ENCODE peak calls at places on chromosomes 5 and 9, in five cellular contexts. U is thyroid gland, C is HCT116, I is OCI-LY7, R is sigmoid colon. O is an unnamed sample.

GRCh38 chr5:926416-927171 is 33.9 kb downstream of the TRIP13 start:
- DNase-seq in U (peak; percentile 38), C (no peak), I (no peak), R (peak; percentile 71), O (no peak)

GRCh38 chr9:89777544-89777943 is 172.7 kb downstream of the GADD45G start:
- DNase-seq in U (no peak), C (no peak), I (no peak), R (no peak), O (no peak)

GRCh38 chr5:174418809-174419522 is 305.4 kb upstream of the MSX2 start:
- DNase-seq in U (peak; percentile 5), C (peak; percentile 15), I (no peak), R (no peak), O (no peak)

GRCh38 chr9:90907056-90907445 is 105.4 kb downstream of the SYK start:
- DNase-seq in U (no peak), C (no peak), I (no peak), R (no peak), O (no peak)

GRCh38 chr9:35108946-35109575 is 6.1 kb upstream of the STOML2 start:
- DNase-seq in U (no peak), C (no peak), I (no peak), R (no peak), O (no peak)

GRCh38 chr5:125043781-125044391 is 297.4 kb upstream of the ZNF608 start:
- DNase-seq in U (peak; percentile 97), C (peak; percentile 6), I (no peak), R (no peak), O (no peak)

GRCh38 chr5:120806132-120806531 is 342.0 kb downstream of the PRR16 start:
- DNase-seq in U (no peak), C (no peak), I (no peak), R (no peak), O (no peak)

GRCh38 chr9:70013598-70014196 is 30.0 kb upstream of the MAMDC2 start:
- DNase-seq in U (no peak), C (no peak), I (no peak), R (peak; percentile 82), O (no peak)

GRCh38 chr9:16133556-16134227 is 580.8 kb downstream of the CCDC171 start:
- DNase-seq in U (peak; percentile 48), C (peak; percentile 70), I (peak; percentile 39), R (no peak), O (peak; percentile 43)

GRCh38 chr5:15500326-15500958 is 462 bp downstream of the FBXL7 start:
- DNase-seq in U (peak; percentile 8), C (no peak), I (no peak), R (peak; percentile 81), O (no peak)

GRCh38 chr9:136054798-136055714 is 40.0 kb downstream of the NACC2 start:
- DNase-seq in U (no peak), C (no peak), I (no peak), R (peak; percentile 61), O (no peak)

DNA sequence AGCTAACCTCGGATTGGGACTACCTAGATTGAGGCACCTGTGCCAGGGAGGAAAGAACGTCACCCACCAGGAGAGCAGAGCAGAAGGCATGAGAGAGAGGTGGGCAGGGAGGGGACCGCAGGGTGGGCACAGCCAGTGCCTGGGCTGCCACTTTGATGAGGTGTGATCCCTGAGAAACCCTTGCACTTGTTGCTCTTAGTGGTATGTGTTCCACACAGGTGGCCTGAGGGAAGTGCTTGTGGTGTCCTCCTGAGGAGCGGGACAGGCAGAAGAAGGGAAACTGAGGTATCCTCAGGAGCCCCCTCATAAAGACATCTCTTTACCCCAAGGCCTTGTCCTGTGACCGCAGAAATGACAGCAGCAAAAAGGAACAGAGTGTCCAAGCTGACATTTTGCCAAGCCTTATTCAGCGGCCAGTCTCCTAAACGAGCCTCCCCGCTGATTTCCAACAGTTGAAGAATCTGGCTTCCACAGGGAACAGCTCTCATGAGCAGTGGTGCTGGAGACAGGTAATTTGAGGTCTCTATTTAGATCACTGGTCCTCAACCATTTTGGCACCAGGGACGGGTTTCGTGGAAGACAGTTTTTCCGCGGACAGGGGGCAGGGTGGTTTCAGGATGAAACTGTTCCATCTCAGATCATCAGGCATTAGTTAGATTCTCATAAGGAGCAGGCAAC is 82.4 kb downstream of the FOXD1 start:
- DNase-seq in U (peak; percentile 5), C (no peak), I (no peak), R (no peak), O (no peak)
- H3K27ac ChIP-seq in U (no peak overlapping the region), C (no peak overlapping the region), I (no peak overlapping the region), R (no peak overlapping the region), O (peak overlapping the region; percentile 99)

DNA sequence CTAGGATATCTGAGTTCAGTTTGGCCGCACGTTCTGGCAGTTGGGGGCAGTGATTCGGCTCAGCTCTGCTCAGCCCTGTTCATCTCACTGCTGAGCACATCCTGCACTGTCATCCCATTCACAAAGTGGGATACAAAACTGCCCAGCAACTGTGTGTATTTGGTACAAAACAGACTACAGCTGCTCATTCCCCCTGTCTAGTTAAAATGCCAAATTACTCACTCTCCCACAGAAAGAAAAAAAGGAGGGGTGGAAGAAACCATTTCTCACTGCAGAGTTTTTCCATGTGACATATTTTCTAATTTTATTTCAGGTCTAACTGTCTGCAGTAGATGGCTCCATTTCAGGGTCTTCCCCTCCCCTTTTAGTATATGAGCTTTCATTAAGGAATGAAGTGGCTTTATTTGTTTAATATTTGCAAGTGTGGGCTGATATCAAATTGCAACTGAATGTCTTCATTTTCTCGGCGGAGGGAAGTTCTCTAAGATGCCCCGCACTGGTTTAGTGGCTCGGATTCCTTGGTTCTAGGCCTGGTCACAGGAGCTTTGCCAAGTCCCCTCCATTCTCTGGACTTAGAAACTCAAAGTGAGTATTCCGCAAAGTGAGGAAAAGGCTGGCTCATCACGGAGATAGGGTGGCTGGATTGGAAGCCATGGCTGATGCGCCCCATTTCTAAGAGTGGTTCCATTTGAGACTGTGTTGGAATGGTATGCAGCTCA is 14.7 kb downstream of the COL15A1 start:
- DNase-seq in U (no peak), C (no peak), I (no peak), R (no peak), O (no peak)
- H3K27ac ChIP-seq in U (no peak overlapping the region), C (no peak overlapping the region), I (no peak overlapping the region), R (peak overlapping the region; percentile 91), O (no peak overlapping the region)

DNA sequence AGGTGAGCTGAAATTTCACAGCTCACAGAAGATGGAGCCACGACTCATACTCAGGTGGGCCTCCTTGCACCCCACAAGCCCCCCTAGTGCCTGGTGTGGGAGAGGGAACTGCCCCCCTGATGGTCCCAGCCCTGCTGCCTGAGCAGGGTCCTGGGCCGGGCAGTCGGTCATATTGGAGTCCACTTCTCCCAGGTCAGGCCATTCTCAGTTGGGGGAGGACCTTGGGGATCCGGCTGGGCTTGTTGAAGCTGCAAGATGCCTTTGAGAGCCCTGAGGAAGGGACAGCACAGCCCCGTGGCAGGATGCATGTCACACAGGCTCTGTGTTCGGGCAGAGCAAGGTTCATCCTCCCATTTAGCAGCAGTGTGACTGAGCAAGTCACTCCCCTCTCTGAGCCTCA is 56.6 kb downstream of the ERGIC1 start:
- DNase-seq in U (no peak), C (no peak), I (no peak), R (no peak), O (no peak)
- H3K27ac ChIP-seq in U (peak overlapping the region; percentile 96), C (no peak overlapping the region), I (no peak overlapping the region), R (peak overlapping the region; percentile 90), O (no peak overlapping the region)

GRCh38 chr9:87531370-87532295 is 34.0 kb downstream of the DAPK1 start:
- DNase-seq in U (no peak), C (no peak), I (no peak), R (no peak), O (no peak)
- H3K27ac ChIP-seq in U (no peak overlapping the region), C (no peak overlapping the region), I (no peak overlapping the region), R (peak overlapping the region; percentile 28), O (no peak overlapping the region)

GRCh38 chr5:37715361-37715760 is 124.5 kb downstream of the GDNF start:
- DNase-seq in U (no peak), C (no peak), I (no peak), R (no peak), O (no peak)

GRCh38 chr5:37712750-37713149 is 127.1 kb downstream of the GDNF start:
- DNase-seq in U (no peak), C (no peak), I (no peak), R (no peak), O (no peak)

GRCh38 chr5:37714756-37715155 is 125.1 kb downstream of the GDNF start:
- DNase-seq in U (no peak), C (no peak), I (no peak), R (no peak), O (no peak)

GRCh38 chr5:37709020-37709419 is 130.8 kb downstream of the GDNF start:
- DNase-seq in U (no peak), C (no peak), I (no peak), R (no peak), O (no peak)

DNA sequence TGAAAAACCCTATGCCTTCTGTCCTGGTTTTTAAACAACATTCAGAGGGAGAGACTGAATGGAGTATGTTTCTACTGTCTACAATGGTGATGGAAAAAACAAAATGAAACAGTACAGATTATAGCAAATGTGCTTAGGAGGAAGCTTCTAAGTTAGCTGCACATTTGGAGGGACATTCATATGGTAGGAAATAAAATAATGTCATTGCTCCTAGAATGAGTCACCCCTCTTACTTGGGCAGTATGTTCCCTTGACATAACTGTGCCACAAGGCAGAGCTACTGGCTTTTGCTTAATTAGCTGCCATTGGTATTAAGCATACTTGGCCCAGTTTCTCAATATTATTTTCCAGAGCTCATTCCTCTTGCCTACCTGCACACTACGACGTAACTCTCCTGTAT is 128.9 kb downstream of the GDNF start:
- DNase-seq in U (no peak), C (no peak), I (no peak), R (no peak), O (no peak)
- H3K27ac ChIP-seq in U (no peak overlapping the region), C (no peak overlapping the region), I (no peak overlapping the region), R (no peak overlapping the region), O (no peak overlapping the region)